ENCODE peak calls at places on chromosomes 16 and 17, in ten cellular contexts. H, Q, U, B, P, O, N, R, S and E are unnamed samples.

GRCh38 chr17:61409301-61410099 is 9.9 kb downstream of the TBX2 start:
- DNase-seq in H (peak), Q (peak), U (peak), B (no peak), P (peak), O (peak), N (no peak), R (peak), S (peak), E (no peak)

GRCh38 chr17:81869221-81870154 is 1.6 kb downstream of the ARHGDIA start:
- DNase-seq in H (no peak), Q (peak), U (no peak), B (no peak), P (peak), O (peak), N (no peak), R (peak), S (no peak), E (no peak)

GRCh38 chr17:29549169-29549935 is 17.5 kb downstream of the ABHD15 start:
- DNase-seq in H (peak), Q (no peak), U (no peak), B (no peak), P (no peak), O (no peak), N (no peak), R (no peak), S (no peak), E (no peak)

GRCh38 chr16:18805257-18805773 is 4.0 kb upstream of the ARL6IP1 start:
- DNase-seq in H (no peak), Q (no peak), U (no peak), B (no peak), P (no peak), O (no peak), N (no peak), R (no peak), S (no peak), E (no peak)

GRCh38 chr17:61419496-61420046 is 19.9 kb downstream of the TBX2 start:
- DNase-seq in H (no peak), Q (no peak), U (no peak), B (no peak), P (no peak), O (no peak), N (no peak), R (no peak), S (no peak), E (no peak)

GRCh38 chr17:80847506-80848230 is 144.0 kb upstream of the CHMP6 start:
- DNase-seq in H (no peak), Q (no peak), U (peak), B (no peak), P (peak), O (no peak), N (no peak), R (no peak), S (peak), E (no peak)

GRCh38 chr16:67241008-67241900 is 6.0 kb downstream of the FHOD1 start:
- DNase-seq in H (peak), Q (peak), U (peak), B (peak), P (peak), O (no peak), N (peak), R (no peak), S (no peak), E (peak)

GRCh38 chr16:55655709-55656694 is at the start of gene SLC6A2:
- DNase-seq in H (no peak), Q (peak), U (no peak), B (no peak), P (no peak), O (peak), N (no peak), R (no peak), S (peak), E (no peak)

GRCh38 chr17:81579821-81580321 is 27.7 kb upstream of the FAAP100 start:
- DNase-seq in H (peak), Q (no peak), U (no peak), B (no peak), P (no peak), O (no peak), N (peak), R (no peak), S (no peak), E (no peak)

GRCh38 chr16:70151391-70151790 is 22.2 kb upstream of the CLEC18C start:
- DNase-seq in H (no peak), Q (no peak), U (no peak), B (no peak), P (no peak), O (no peak), N (no peak), R (no peak), S (no peak), E (no peak)

GRCh38 chr16:55622930-55623561 is 32.7 kb upstream of the SLC6A2 start:
- DNase-seq in H (no peak), Q (peak), U (no peak), B (no peak), P (no peak), O (peak), N (peak), R (no peak), S (no peak), E (no peak)

GRCh38 chr17:57735707-57736106 is 9.4 kb downstream of the CCDC182 start:
- DNase-seq in H (no peak), Q (no peak), U (no peak), B (no peak), P (no peak), O (no peak), N (peak), R (no peak), S (no peak), E (peak)

GRCh38 chr16:89484923-89485679 is 5.3 kb downstream of the ANKRD11 start:
- DNase-seq in H (no peak), Q (no peak), U (peak), B (no peak), P (peak), O (no peak), N (no peak), R (no peak), S (no peak), E (no peak)

GRCh38 chr16:15770512-15770911 is 86.3 kb downstream of the MYH11 start:
- DNase-seq in H (peak), Q (no peak), U (no peak), B (peak), P (no peak), O (no peak), N (no peak), R (no peak), S (no peak), E (no peak)

GRCh38 chr16:69814561-69814960 is 52.4 kb downstream of the WWP2 start:
- DNase-seq in H (no peak), Q (peak), U (no peak), B (no peak), P (no peak), O (no peak), N (no peak), R (no peak), S (no peak), E (peak)

GRCh38 chr17:68527314-68527713 is 15.1 kb downstream of the PRKAR1A start:
- DNase-seq in H (no peak), Q (no peak), U (no peak), B (no peak), P (no peak), O (no peak), N (no peak), R (no peak), S (no peak), E (peak)

GRCh38 chr16:74852500-74852875 is 77.9 kb upstream of the FA2H start:
- DNase-seq in H (no peak), Q (no peak), U (no peak), B (no peak), P (no peak), O (no peak), N (no peak), R (no peak), S (no peak), E (no peak)

GRCh38 chr17:2343421-2343820 is 6.1 kb downstream of the SGSM2 start:
- DNase-seq in H (no peak), Q (peak), U (no peak), B (no peak), P (no peak), O (no peak), N (peak), R (no peak), S (peak), E (no peak)

GRCh38 chr17:45394913-45395568 is 37.6 kb downstream of the ARHGAP27 start:
- DNase-seq in H (peak), Q (peak), U (peak), B (peak), P (peak), O (peak), N (peak), R (peak), S (peak), E (peak)

GRCh38 chr17:11622468-11622867 is 24.2 kb downstream of the DNAH9 start:
- DNase-seq in H (no peak), Q (no peak), U (no peak), B (no peak), P (no peak), O (no peak), N (no peak), R (no peak), S (no peak), E (no peak)

GRCh38 chr16:72832640-72833039 is 215.3 kb downstream of the ZFHX3 start:
- DNase-seq in H (peak), Q (peak), U (peak), B (peak), P (peak), O (peak), N (peak), R (peak), S (peak), E (no peak)

GRCh38 chr16:86862596-86862995 is 284.2 kb downstream of the FOXL1 start:
- DNase-seq in H (peak), Q (peak), U (no peak), B (no peak), P (no peak), O (no peak), N (no peak), R (no peak), S (no peak), E (no peak)

GRCh38 chr17:37137070-37137610 is 188.4 kb downstream of the AATF start:
- DNase-seq in H (no peak), Q (no peak), U (no peak), B (no peak), P (no peak), O (no peak), N (no peak), R (no peak), S (no peak), E (no peak)
- TF ChIP-seq CTCF in H (no peak), Q (no peak), U (no peak), B (no peak), P (no peak), O (no peak), N (no peak), R (no peak), S (no peak), E (no peak)

GRCh38 chr17:75094871-75095399 is 7.2 kb downstream of the SLC16A5 start:
- DNase-seq in H (no peak), Q (no peak), U (no peak), B (no peak), P (no peak), O (no peak), N (no peak), R (no peak), S (no peak), E (no peak)

GRCh38 chr17:75093543-75094158 is 5.9 kb downstream of the SLC16A5 start:
- DNase-seq in H (no peak), Q (no peak), U (no peak), B (no peak), P (no peak), O (no peak), N (no peak), R (no peak), S (no peak), E (no peak)

GRCh38 chr17:75090871-75091854 is 3.4 kb downstream of the SLC16A5 start:
- DNase-seq in H (no peak), Q (no peak), U (peak), B (no peak), P (peak), O (no peak), N (no peak), R (peak), S (no peak), E (no peak)

GRCh38 chr17:75088902-75089417 is 1.2 kb downstream of the SLC16A5 start:
- DNase-seq in H (no peak), Q (no peak), U (no peak), B (no peak), P (no peak), O (no peak), N (peak), R (no peak), S (no peak), E (no peak)

DNA sequence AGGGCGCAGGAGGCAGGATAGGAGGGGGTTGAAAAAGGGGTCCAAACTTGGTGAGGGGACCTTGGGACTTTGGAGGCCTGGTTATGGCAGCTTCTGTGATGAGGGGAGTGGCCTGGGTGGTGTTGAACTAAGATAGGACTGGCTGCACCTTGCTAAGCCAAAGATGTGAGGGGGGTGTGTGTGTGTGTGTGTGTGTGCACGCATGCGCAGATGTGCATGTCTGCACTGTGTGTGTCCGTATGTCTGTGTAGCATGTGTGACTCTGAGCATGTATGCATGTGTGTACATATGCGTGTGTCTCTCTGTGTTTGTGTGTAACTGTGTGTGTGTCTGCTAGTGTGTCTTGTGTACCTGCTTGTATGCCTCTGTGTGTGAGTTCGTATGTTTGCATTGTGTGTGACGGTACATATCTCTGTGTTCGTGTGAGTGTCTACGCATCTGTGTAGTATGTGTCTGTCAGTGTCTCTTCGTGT is 4.1 kb downstream of the SLC16A5 start:
- DNase-seq in H (no peak), Q (no peak), U (no peak), B (no peak), P (peak), O (no peak), N (no peak), R (no peak), S (no peak), E (no peak)
- H3K4me3 ChIP-seq in H (no peak), Q (no peak), U (no peak), B (no peak), P (no peak), O (no peak), N (no peak), R (no peak), S (no peak), E (no peak)

GRCh38 chr16:3022208-3022696 is 1.5 kb downstream of the HCFC1R1 start:
- DNase-seq in H (peak), Q (peak), U (peak), B (peak), P (peak), O (peak), N (peak), R (peak), S (peak), E (no peak)
- TF ChIP-seq CTCF in H (no peak), Q (peak), U (no peak), B (no peak), P (no peak), O (no peak), N (no peak), R (no peak), S (no peak), E (no peak)

GRCh38 chr16:20803561-20804214 is 2.6 kb downstream of the ERI2 start:
- DNase-seq in H (no peak), Q (no peak), U (no peak), B (no peak), P (no peak), O (no peak), N (no peak), R (no peak), S (no peak), E (no peak)
- H3K4me3 ChIP-seq in H (no peak), Q (no peak), U (no peak), B (no peak), P (no peak), O (no peak), N (no peak), R (no peak), S (no peak), E (no peak)

DNA sequence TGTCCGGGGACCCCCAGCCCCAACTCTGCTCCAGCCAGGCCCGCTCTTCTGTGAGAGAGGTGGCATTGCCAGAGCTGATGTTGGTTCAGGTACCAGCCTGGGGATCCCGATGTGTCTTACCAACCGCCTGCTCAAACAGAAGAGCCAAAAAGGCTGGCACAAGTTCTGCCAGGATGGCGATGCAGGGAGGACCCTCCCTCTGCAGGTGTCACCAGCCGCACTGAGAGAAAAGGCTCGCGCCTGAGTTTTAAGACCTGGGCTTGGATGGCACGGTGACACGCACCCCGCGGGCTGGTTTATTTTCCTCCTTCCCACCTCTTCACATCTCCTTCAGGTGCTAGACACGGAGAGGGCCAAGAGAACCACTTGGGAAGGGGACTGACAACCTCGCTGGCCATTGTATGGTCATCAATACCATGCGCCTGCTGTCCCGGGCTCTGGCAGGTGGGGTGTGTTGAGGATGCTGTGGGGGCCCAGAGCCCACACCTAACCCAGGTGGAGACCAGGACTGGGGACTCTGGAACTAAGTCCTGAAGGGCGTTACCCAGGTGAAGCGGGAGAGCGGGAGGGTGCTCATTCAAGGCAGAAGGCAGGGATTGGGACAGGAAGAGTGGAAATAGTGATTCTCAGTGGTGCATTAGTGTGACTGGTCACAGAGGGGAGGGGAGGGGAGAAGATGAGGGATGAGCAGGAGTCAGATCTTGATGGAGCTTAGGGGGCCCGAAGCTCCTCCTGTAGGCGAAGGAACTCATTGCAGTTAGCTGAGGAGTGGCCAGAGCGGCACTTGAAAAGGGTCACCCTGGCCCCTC is 16.3 kb downstream of the FOXJ1 start:
- DNase-seq in H (no peak), Q (no peak), U (no peak), B (no peak), P (no peak), O (no peak), N (no peak), R (no peak), S (no peak), E (no peak)
- TF ChIP-seq CTCF in H (peak), Q (no peak), U (no peak), B (peak), P (no peak), O (peak), N (peak), R (no peak), S (no peak), E (no peak)

GRCh38 chr16:3004781-3005284 is 7.9 kb upstream of the CLDN9 start:
- DNase-seq in H (no peak), Q (peak), U (no peak), B (no peak), P (peak), O (peak), N (no peak), R (no peak), S (no peak), E (no peak)
- H3K4me3 ChIP-seq in H (no peak), Q (peak), U (peak), B (peak), P (no peak), O (peak), N (peak), R (no peak), S (no peak), E (peak)